ENCODE peak calls at places on chromosomes 1 and 21, in nine cellular contexts. S is upper lobe of right lung, A is lower leg skin, H is cardiac fibroblast, L is GM12864, Z is mammary epithelial cell, X is left lung, B is Peyer's patch, V is foreskin fibroblast. M is an unnamed sample.

GRCh38 chr1:50179639-50180038 is 70.9 kb downstream of the ELAVL4 start:
- DNase-seq in S (no peak), A (no peak), H (no peak), L (no peak), Z (no peak), X (no peak), B (no peak), V (no peak), M (no peak)

GRCh38 chr21:32256873-32257620 is 21.8 kb downstream of the MIS18A start:
- DNase-seq in S (peak; percentile 74), A (peak; percentile 82), H (peak; percentile 89), L (no peak), Z (peak; percentile 80), X (peak; percentile 65), B (no peak), V (peak; percentile 92), M (peak; percentile 91)

GRCh38 chr1:219227731-219228419 is 54.2 kb downstream of the LYPLAL1 start:
- DNase-seq in S (no peak), A (no peak), H (peak; percentile 20), L (no peak), Z (no peak), X (no peak), B (no peak), V (no peak), M (no peak)

GRCh38 chr1:108505766-108506075 is 54.2 kb upstream of the EEIG2 start:
- DNase-seq in S (no peak), A (no peak), H (no peak), L (no peak), Z (no peak), X (no peak), B (no peak), V (no peak), M (no peak)

GRCh38 chr1:100360790-100361232 is 8.5 kb downstream of the CDC14A start:
- DNase-seq in S (no peak), A (no peak), H (peak; percentile 42), L (no peak), Z (no peak), X (no peak), B (no peak), V (peak; percentile 62), M (peak; percentile 91)

GRCh38 chr21:34517491-34518245 is 5.7 kb upstream of the KCNE1 start:
- DNase-seq in S (no peak), A (no peak), H (no peak), L (no peak), Z (no peak), X (peak; percentile 60), B (no peak), V (no peak), M (no peak)

GRCh38 chr1:153422450-153423068 is 6.2 kb downstream of the S100A7A start:
- DNase-seq in S (peak; percentile 77), A (peak; percentile 55), H (peak; percentile 65), L (no peak), Z (peak; percentile 49), X (peak; percentile 61), B (peak; percentile 71), V (peak; percentile 81), M (peak; percentile 36)

GRCh38 chr1:245807954-245808719 is 653.4 kb downstream of the KIF26B start:
- DNase-seq in S (peak; percentile 87), A (no peak), H (no peak), L (no peak), Z (no peak), X (peak; percentile 79), B (no peak), V (no peak), M (no peak)

GRCh38 chr1:226638608-226639007 is 90.0 kb downstream of the STUM start:
- DNase-seq in S (peak; percentile 49), A (no peak), H (no peak), L (no peak), Z (no peak), X (peak; percentile 22), B (peak; percentile 34), V (no peak), M (no peak)

GRCh38 chr1:51139474-51139873 is 37.4 kb downstream of the C1orf185 start:
- DNase-seq in S (no peak), A (no peak), H (peak; percentile 16), L (no peak), Z (no peak), X (no peak), B (no peak), V (peak; percentile 4), M (no peak)

GRCh38 chr1:54600947-54601725 is 22.2 kb downstream of the FAM151A start:
- DNase-seq in S (no peak), A (no peak), H (no peak), L (no peak), Z (no peak), X (no peak), B (no peak), V (no peak), M (no peak)

GRCh38 chr1:200415693-200416593 is 6.1 kb upstream of the ZNF281 start:
- DNase-seq in S (no peak), A (peak; percentile 72), H (peak; percentile 99), L (no peak), Z (peak; percentile 94), X (peak; percentile 73), B (no peak), V (peak; percentile 97), M (peak; percentile 90)

GRCh38 chr1:175192111-175192629 is 406 bp downstream of the KIAA0040 start:
- DNase-seq in S (peak; percentile 77), A (peak; percentile 64), H (peak; percentile 16), L (no peak), Z (peak; percentile 69), X (peak; percentile 65), B (peak; percentile 65), V (peak; percentile 33), M (no peak)

GRCh38 chr1:32705516-32705915 is 2.9 kb upstream of the SYNC start:
- DNase-seq in S (no peak), A (no peak), H (no peak), L (no peak), Z (no peak), X (no peak), B (no peak), V (no peak), M (no peak)

GRCh38 chr1:32701951-32702598 is 495 bp downstream of the SYNC start:
- DNase-seq in S (peak; percentile 76), A (no peak), H (no peak), L (no peak), Z (no peak), X (peak; percentile 71), B (peak; percentile 56), V (peak; percentile 53), M (no peak)

GRCh38 chr1:32702599-32703478 is at the start of gene SYNC:
- DNase-seq in S (peak; percentile 88), A (peak; percentile 52), H (peak; percentile 51), L (no peak), Z (no peak), X (peak; percentile 78), B (peak; percentile 90), V (peak; percentile 76), M (peak; percentile 68)

GRCh38 chr1:32703479-32704291 is 1.1 kb upstream of the SYNC start:
- DNase-seq in S (peak; percentile 58), A (no peak), H (peak; percentile 89), L (no peak), Z (peak; percentile 59), X (peak; percentile 60), B (no peak), V (peak; percentile 94), M (peak; percentile 99)

DNA sequence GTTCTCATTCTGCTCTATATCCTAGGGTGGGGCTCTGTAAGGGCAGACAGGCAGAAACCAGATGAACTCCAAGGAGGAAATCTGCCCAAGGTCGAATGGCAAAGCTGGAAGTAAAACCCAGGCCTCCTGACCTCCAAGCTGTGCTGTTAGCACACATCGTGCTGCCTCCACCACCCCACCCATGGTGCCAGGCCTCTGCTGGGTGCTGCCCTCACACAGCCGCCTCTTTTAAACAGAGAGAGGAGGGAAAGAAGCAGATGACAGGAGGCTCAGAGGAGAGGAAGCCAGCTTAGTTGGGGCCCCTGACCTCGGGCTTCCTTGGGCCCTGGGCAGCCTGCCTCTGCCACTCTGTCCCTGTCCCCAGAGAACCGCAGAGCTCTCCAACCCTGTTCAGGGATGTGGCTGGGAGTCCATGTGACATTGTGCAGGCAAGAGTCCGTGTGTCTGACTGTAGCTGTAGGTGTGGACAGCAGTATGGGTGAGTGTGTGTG is 1.1 kb downstream of the SYNC start:
- DNase-seq in S (peak; percentile 64), A (peak; percentile 31), H (no peak), L (no peak), Z (no peak), X (no peak), B (peak; percentile 72), V (peak; percentile 51), M (no peak)
- H3K4me3 ChIP-seq in S (peak overlapping the region; percentile 72), A (no peak overlapping the region), H (peak overlapping the region; percentile 70), L (no peak overlapping the region), Z (no peak overlapping the region), X (peak overlapping the region; percentile 58), B (peak overlapping the region; percentile 67), V (peak overlapping the region; percentile 94), M (peak overlapping the region; percentile 78)

GRCh38 chr1:192632188-192632587 is 3.8 kb upstream of the RGS13 start:
- DNase-seq in S (no peak), A (no peak), H (no peak), L (no peak), Z (no peak), X (no peak), B (no peak), V (no peak), M (no peak)

GRCh38 chr1:192633533-192634258 is 2.3 kb upstream of the RGS13 start:
- DNase-seq in S (no peak), A (no peak), H (no peak), L (no peak), Z (no peak), X (no peak), B (no peak), V (peak; percentile 49), M (no peak)

GRCh38 chr1:192630521-192631287 is 5.2 kb upstream of the RGS13 start:
- DNase-seq in S (no peak), A (no peak), H (no peak), L (no peak), Z (no peak), X (no peak), B (no peak), V (no peak), M (no peak)

GRCh38 chr1:192632641-192633532 is 3.1 kb upstream of the RGS13 start:
- DNase-seq in S (no peak), A (no peak), H (no peak), L (no peak), Z (no peak), X (no peak), B (no peak), V (no peak), M (no peak)

GRCh38 chr1:192631749-192632148 is 4.2 kb upstream of the RGS13 start:
- DNase-seq in S (no peak), A (no peak), H (no peak), L (no peak), Z (no peak), X (no peak), B (no peak), V (no peak), M (no peak)
- TF ChIP-seq CTCF in S (no peak), A (no peak), H (no peak), L (no peak), Z (no peak), X (no peak), B (no peak), V (no peak), M (no peak)

GRCh38 chr1:230712470-230712942 is 1.4 kb downstream of the AGT start:
- DNase-seq in S (no peak), A (no peak), H (no peak), L (no peak), Z (no peak), X (no peak), B (no peak), V (no peak), M (no peak)
- H3K4me3 ChIP-seq in S (no peak overlapping the region), A (no peak overlapping the region), H (no peak overlapping the region), L (no peak overlapping the region), Z (no peak overlapping the region), X (no peak overlapping the region), B (peak overlapping the region; percentile 21), V (no peak overlapping the region), M (no peak overlapping the region)

GRCh38 chr21:36890086-36890485 is 76.4 kb downstream of the HLCS start:
- DNase-seq in S (no peak), A (no peak), H (peak; percentile 63), L (no peak), Z (no peak), X (no peak), B (no peak), V (no peak), M (no peak)
- TF ChIP-seq CTCF in S (no peak), A (no peak), H (no peak), L (no peak), Z (no peak), X (no peak), B (no peak), V (no peak), M (no peak)